ENCODE peak calls at places on chromosomes 11 and 22, in six cellular contexts. One of them, this sample, is unnamed.

GRCh38 chr11:125679837-125680236 is 810 bp downstream of the ACRV1 start:
- DNase-seq in non-pigmented ciliary epithelial cell: no peak
- DNase-seq in ovary: no peak
- DNase-seq in iPS DF 19.7: no peak
- DNase-seq in EH: no peak
- DNase-seq in AG04450: no peak
- DNase-seq in this sample: no peak

GRCh38 chr11:12791245-12791644 is 117.0 kb downstream of the TEAD1 start:
- DNase-seq in EH: no peak
- DNase-seq in AG04450: no peak
- DNase-seq in iPS DF 19.7: no peak
- DNase-seq in ovary: no peak
- DNase-seq in non-pigmented ciliary epithelial cell: no peak
- DNase-seq in this sample: no peak

GRCh38 chr22:25100972-25101371 is 98.7 kb upstream of the CRYBB3 start:
- DNase-seq in non-pigmented ciliary epithelial cell: no peak
- DNase-seq in iPS DF 19.7: no peak
- DNase-seq in EH: no peak
- DNase-seq in AG04450: no peak
- DNase-seq in ovary: no peak
- DNase-seq in this sample: no peak

GRCh38 chr22:41561335-41561734 is 525 bp downstream of the CSDC2 start:
- DNase-seq in non-pigmented ciliary epithelial cell: no peak
- DNase-seq in EH: peak
- DNase-seq in AG04450: no peak
- DNase-seq in iPS DF 19.7: no peak
- DNase-seq in ovary: peak
- DNase-seq in this sample: peak

GRCh38 chr22:48658246-48658645 is 1169.4 kb downstream of the BRD1 start:
- DNase-seq in EH: no peak
- DNase-seq in AG04450: no peak
- DNase-seq in iPS DF 19.7: no peak
- DNase-seq in ovary: no peak
- DNase-seq in non-pigmented ciliary epithelial cell: no peak
- DNase-seq in this sample: no peak

GRCh38 chr11:123407124-123407995 is 22.7 kb upstream of the GRAMD1B start:
- DNase-seq in EH: peak
- DNase-seq in ovary: peak
- DNase-seq in AG04450: peak
- DNase-seq in iPS DF 19.7: peak
- DNase-seq in non-pigmented ciliary epithelial cell: peak
- DNase-seq in this sample: peak

GRCh38 chr11:47004595-47005033 is 68.1 kb downstream of the CSTPP1 start:
- DNase-seq in iPS DF 19.7: no peak
- DNase-seq in non-pigmented ciliary epithelial cell: peak
- DNase-seq in EH: peak
- DNase-seq in ovary: peak
- DNase-seq in AG04450: peak
- DNase-seq in this sample: peak

GRCh38 chr11:19441752-19442553 is 201.2 kb upstream of the E2F8 start:
- DNase-seq in ovary: peak
- DNase-seq in AG04450: peak
- DNase-seq in iPS DF 19.7: no peak
- DNase-seq in non-pigmented ciliary epithelial cell: peak
- DNase-seq in EH: peak
- DNase-seq in this sample: peak

GRCh38 chr11:34180045-34180813 is 74.8 kb downstream of the NAT10 start:
- DNase-seq in non-pigmented ciliary epithelial cell: no peak
- DNase-seq in AG04450: no peak
- DNase-seq in iPS DF 19.7: no peak
- DNase-seq in EH: no peak
- DNase-seq in ovary: no peak
- DNase-seq in this sample: no peak

GRCh38 chr11:27995082-27995481 is 112.9 kb downstream of the KIF18A start:
- DNase-seq in AG04450: no peak
- DNase-seq in non-pigmented ciliary epithelial cell: no peak
- DNase-seq in EH: peak
- DNase-seq in ovary: no peak
- DNase-seq in iPS DF 19.7: no peak
- DNase-seq in this sample: no peak

GRCh38 chr11:122157540-122158173 is 41.6 kb upstream of the BLID start:
- DNase-seq in EH: no peak
- DNase-seq in non-pigmented ciliary epithelial cell: no peak
- DNase-seq in iPS DF 19.7: no peak
- DNase-seq in ovary: no peak
- DNase-seq in AG04450: no peak
- DNase-seq in this sample: no peak

GRCh38 chr22:22921575-22921974 is 34.0 kb downstream of the IGLL5 start:
- DNase-seq in iPS DF 19.7: no peak
- DNase-seq in EH: no peak
- DNase-seq in non-pigmented ciliary epithelial cell: no peak
- DNase-seq in ovary: no peak
- DNase-seq in AG04450: no peak
- DNase-seq in this sample: no peak

GRCh38 chr11:434496-434895 is 7.3 kb downstream of the ANO9 start:
- DNase-seq in non-pigmented ciliary epithelial cell: no peak
- DNase-seq in ovary: no peak
- DNase-seq in AG04450: no peak
- DNase-seq in EH: no peak
- DNase-seq in iPS DF 19.7: no peak
- DNase-seq in this sample: no peak

GRCh38 chr11:18491924-18492323 is 34.8 kb downstream of the TSG101 start:
- DNase-seq in ovary: no peak
- DNase-seq in non-pigmented ciliary epithelial cell: no peak
- DNase-seq in EH: no peak
- DNase-seq in iPS DF 19.7: no peak
- DNase-seq in AG04450: no peak
- DNase-seq in this sample: no peak

GRCh38 chr11:134532176-134532920 is 120.3 kb upstream of the B3GAT1 start:
- DNase-seq in iPS DF 19.7: no peak
- DNase-seq in EH: no peak
- DNase-seq in AG04450: no peak
- DNase-seq in non-pigmented ciliary epithelial cell: no peak
- DNase-seq in ovary: no peak
- DNase-seq in this sample: no peak

GRCh38 chr22:46674367-46674781 is 54.2 kb downstream of the GRAMD4 start:
- DNase-seq in AG04450: no peak
- DNase-seq in iPS DF 19.7: no peak
- DNase-seq in non-pigmented ciliary epithelial cell: no peak
- DNase-seq in EH: no peak
- DNase-seq in ovary: no peak
- DNase-seq in this sample: no peak